ENCODE peak calls at places on chromosome 4, in eight cellular contexts. D, H, R, S, Q, V, Z and J are unnamed samples.

GRCh38 chr4:172202480-172203076 is 389.4 kb downstream of the GALNTL6 start:
- DNase-seq in Z (no peak), R (peak), H (no peak), V (peak), S (no peak), D (peak), Q (no peak), J (peak)

GRCh38 chr4:154506253-154506652 is 14.7 kb upstream of the DCHS2 start:
- DNase-seq in S (no peak), Z (no peak), D (peak), V (peak), Q (no peak), R (no peak), H (no peak), J (peak)

GRCh38 chr4:112234952-112235609 is 3.5 kb downstream of the AP1AR start:
- DNase-seq in Q (peak), V (peak), R (peak), H (peak), D (peak), S (no peak), Z (peak), J (peak)

GRCh38 chr4:78166582-78166981 is 109.5 kb downstream of the FRAS1 start:
- DNase-seq in D (no peak), Z (no peak), H (no peak), S (no peak), R (no peak), Q (no peak), V (no peak), J (no peak)

GRCh38 chr4:91086008-91086407 is 958.8 kb downstream of the CCSER1 start:
- DNase-seq in S (no peak), D (no peak), Q (no peak), H (no peak), R (no peak), Z (no peak), V (no peak), J (no peak)

GRCh38 chr4:139814285-139815015 is 148.8 kb downstream of the MGST2 start:
- DNase-seq in V (no peak), R (no peak), Z (no peak), S (no peak), Q (no peak), H (peak), D (peak), J (no peak)

GRCh38 chr4:89733936-89734335 is 103.0 kb downstream of the SNCA start:
- DNase-seq in S (no peak), R (no peak), V (no peak), Z (no peak), D (no peak), Q (no peak), H (no peak), J (no peak)

GRCh38 chr4:139890810-139891209 is 225.2 kb downstream of the MGST2 start:
- DNase-seq in D (peak), H (no peak), R (no peak), Z (no peak), V (no peak), Q (no peak), S (no peak), J (no peak)

GRCh38 chr4:109462802-109463201 is 29.2 kb downstream of the SEC24B start:
- DNase-seq in V (no peak), D (peak), S (no peak), H (no peak), Q (no peak), Z (no peak), R (no peak), J (no peak)

GRCh38 chr4:142480244-142480643 is 365.9 kb downstream of the INPP4B start:
- DNase-seq in R (no peak), Z (no peak), H (no peak), D (peak), Q (no peak), V (no peak), S (no peak), J (no peak)

GRCh38 chr4:108345862-108346530 is 177.3 kb upstream of the LEF1 start:
- DNase-seq in H (no peak), S (no peak), Q (no peak), D (no peak), Z (no peak), V (no peak), R (no peak), J (no peak)

GRCh38 chr4:73676881-73677323 is 56.7 kb upstream of the RASSF6 start:
- DNase-seq in Q (no peak), R (no peak), H (no peak), Z (no peak), V (no peak), D (peak), S (no peak), J (no peak)

GRCh38 chr4:16082424-16083216 is 1.2 kb downstream of the PROM1 start:
- DNase-seq in Q (no peak), D (peak), V (no peak), S (peak), H (no peak), Z (no peak), R (peak), J (no peak)

GRCh38 chr4:38980903-38981676 is 51.1 kb downstream of the TMEM156 start:
- DNase-seq in H (no peak), R (no peak), S (no peak), D (peak), Z (no peak), V (no peak), Q (no peak), J (peak)

GRCh38 chr4:120636120-120636630 is 286.4 kb downstream of the PRDM5 start:
- DNase-seq in V (no peak), H (no peak), D (no peak), S (no peak), Z (no peak), Q (no peak), R (no peak), J (no peak)

GRCh38 chr4:7280906-7281305 is 88.6 kb downstream of the SORCS2 start:
- DNase-seq in Q (no peak), S (no peak), V (no peak), R (no peak), H (no peak), Z (no peak), D (no peak), J (no peak)

GRCh38 chr4:74057588-74057987 is 19.1 kb upstream of the CXCL3 start:
- DNase-seq in H (no peak), V (no peak), D (no peak), Q (no peak), Z (no peak), S (no peak), R (no peak), J (no peak)

GRCh38 chr4:22969314-22969896 is 276.7 kb downstream of the GBA3 start:
- DNase-seq in Z (no peak), D (peak), Q (no peak), V (no peak), H (no peak), R (no peak), S (no peak), J (no peak)

GRCh38 chr4:19883841-19884240 is 367.9 kb upstream of the SLIT2 start:
- DNase-seq in S (no peak), R (no peak), Q (no peak), V (no peak), D (peak), Z (no peak), H (no peak), J (no peak)

GRCh38 chr4:24249972-24250371 is 334.4 kb downstream of the DHX15 start:
- DNase-seq in R (no peak), S (no peak), V (no peak), Z (no peak), H (no peak), D (no peak), Q (no peak), J (no peak)

GRCh38 chr4:108240356-108240755 is 71.6 kb upstream of the LEF1 start:
- DNase-seq in Z (no peak), S (no peak), D (no peak), V (no peak), Q (no peak), H (no peak), R (no peak), J (no peak)

GRCh38 chr4:57098415-57098814 is 11.8 kb downstream of the IGFBP7 start:
- DNase-seq in Z (no peak), H (no peak), V (no peak), S (no peak), D (no peak), R (no peak), Q (no peak), J (no peak)

GRCh38 chr4:76830612-76831474 is 67.1 kb downstream of the SOWAHB start:
- DNase-seq in R (peak), D (peak), S (no peak), H (peak), Z (no peak), Q (no peak), V (peak), J (no peak)

GRCh38 chr4:71377561-71377960 is 38.7 kb downstream of the SLC4A4 start:
- DNase-seq in Q (no peak), Z (no peak), R (no peak), D (peak), V (no peak), H (no peak), S (no peak), J (no peak)

GRCh38 chr4:147732516-147733193 is 767 bp downstream of the ARHGAP10 start:
- DNase-seq in Z (no peak), R (peak), D (no peak), S (peak), Q (no peak), H (peak), V (no peak), J (peak)

GRCh38 chr4:168516841-168517240 is 20.0 kb downstream of the PALLD start:
- DNase-seq in V (no peak), R (no peak), H (no peak), Z (no peak), S (no peak), Q (no peak), D (no peak), J (no peak)

GRCh38 chr4:103996059-103996458 is 276.3 kb upstream of the TACR3 start:
- DNase-seq in H (no peak), R (peak), Q (no peak), Z (no peak), V (peak), S (no peak), D (peak), J (no peak)

GRCh38 chr4:74230902-74231499 is 73.1 kb downstream of the MTHFD2L start:
- DNase-seq in Z (no peak), R (no peak), D (peak), Q (no peak), S (no peak), H (no peak), V (no peak), J (peak)

GRCh38 chr4:81470456-81471327 is 1.0 kb downstream of the RASGEF1B start:
- DNase-seq in H (peak), D (peak), Q (peak), R (peak), S (peak), Z (peak), V (no peak), J (no peak)

GRCh38 chr4:88445252-88445651 is 11.7 kb upstream of the HERC5 start:
- DNase-seq in Q (no peak), S (no peak), Z (no peak), V (no peak), D (no peak), R (no peak), H (no peak), J (no peak)

GRCh38 chr4:103075435-103075893 is 1.1 kb downstream of the SLC9B2 start:
- DNase-seq in H (no peak), V (peak), Z (no peak), S (no peak), D (peak), R (no peak), Q (no peak), J (peak)

GRCh38 chr4:112704991-112705845 is 68.3 kb downstream of the LARP7 start:
- DNase-seq in H (peak), Q (no peak), S (peak), D (peak), V (peak), R (peak), Z (peak), J (no peak)

GRCh38 chr4:107853444-107854325 is 29.0 kb downstream of the SGMS2 start:
- DNase-seq in R (no peak), S (no peak), Q (no peak), D (peak), V (peak), Z (no peak), H (no peak), J (no peak)

GRCh38 chr4:6338175-6338950 is 68.7 kb downstream of the WFS1 start:
- DNase-seq in H (no peak), R (no peak), S (peak), D (no peak), Q (no peak), Z (no peak), V (no peak), J (peak)

GRCh38 chr4:76305971-76306881 is at the start of gene STBD1:
- DNase-seq in R (peak), Z (peak), S (peak), V (peak), Q (no peak), H (peak), D (peak), J (peak)

GRCh38 chr4:188336891-188337290 is 197.7 kb downstream of the TRIML1 start:
- DNase-seq in Q (no peak), R (no peak), H (no peak), Z (no peak), D (no peak), V (no peak), S (no peak), J (no peak)

GRCh38 chr4:148881860-148882643 is 439.8 kb upstream of the NR3C2 start:
- DNase-seq in S (no peak), H (no peak), V (no peak), Z (no peak), Q (no peak), D (no peak), R (peak), J (no peak)
- H3K4me3 ChIP-seq in S (no peak), H (no peak), V (no peak), Z (no peak), Q (no peak), D (no peak), R (no peak), J (no peak)

DNA sequence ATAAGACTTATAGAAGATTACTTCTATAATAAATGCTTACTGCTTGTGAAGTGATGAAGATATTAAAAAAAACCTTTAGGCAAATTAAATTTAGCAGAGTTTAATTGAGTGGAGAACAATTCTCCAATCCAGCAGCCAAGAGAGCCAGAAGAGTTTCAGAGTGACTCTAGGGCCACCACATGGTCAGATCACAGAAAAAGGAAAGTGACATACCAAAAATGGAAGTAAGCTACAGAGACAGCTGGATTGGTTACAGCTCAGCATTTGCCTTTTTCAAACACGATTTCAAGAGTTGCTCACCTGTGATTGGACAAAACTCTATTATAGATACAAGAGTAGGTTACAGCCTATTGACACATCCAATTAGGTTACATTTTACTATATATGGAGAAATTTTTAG is 79.0 kb upstream of the TRAM1L1 start:
- DNase-seq in S (no peak), V (peak), D (no peak), R (no peak), H (no peak), Q (no peak), Z (no peak), J (peak)
- TF ChIP-seq CTCF in S (no peak), V (no peak), D (no peak), R (peak), H (no peak), Q (no peak), Z (no peak), J (no peak)

DNA sequence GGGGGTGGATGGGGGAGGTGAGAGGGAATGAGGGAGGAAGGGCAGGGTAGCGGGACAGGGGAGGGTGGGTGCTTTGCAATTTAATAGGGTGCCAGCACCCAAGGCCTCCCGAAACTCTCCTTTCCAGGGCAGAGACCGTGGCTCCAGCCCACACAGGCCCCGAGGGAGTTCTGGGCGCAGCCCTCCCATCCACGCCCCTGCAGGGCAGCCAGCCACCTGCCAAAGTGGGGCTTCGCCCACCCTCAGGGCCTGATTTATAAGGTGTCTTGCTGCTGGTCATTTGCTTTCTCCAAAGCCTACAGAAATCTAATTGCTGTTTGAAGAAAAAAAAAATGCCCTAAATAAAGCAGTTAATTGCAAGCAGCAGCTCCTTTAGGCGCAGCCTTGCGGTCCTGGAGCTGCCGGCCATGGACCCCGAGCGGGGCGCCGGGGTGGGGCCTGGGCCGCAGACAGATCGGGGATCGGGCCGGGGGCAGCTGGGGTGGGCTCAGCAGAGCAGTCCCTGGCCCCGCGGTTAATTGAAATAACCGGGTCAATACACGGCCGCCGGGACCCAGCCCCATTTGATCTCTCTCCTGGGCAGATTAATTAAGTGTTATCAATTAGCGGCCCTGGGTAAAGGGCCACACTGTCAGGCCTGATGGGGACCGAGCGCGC is 106.0 kb upstream of the NKX1-1 start:
- DNase-seq in H (no peak), V (no peak), D (no peak), Q (no peak), S (peak), Z (no peak), R (no peak), J (no peak)
- H3K4me3 ChIP-seq in H (peak), V (no peak), D (no peak), Q (no peak), S (peak), Z (no peak), R (no peak), J (no peak)

DNA sequence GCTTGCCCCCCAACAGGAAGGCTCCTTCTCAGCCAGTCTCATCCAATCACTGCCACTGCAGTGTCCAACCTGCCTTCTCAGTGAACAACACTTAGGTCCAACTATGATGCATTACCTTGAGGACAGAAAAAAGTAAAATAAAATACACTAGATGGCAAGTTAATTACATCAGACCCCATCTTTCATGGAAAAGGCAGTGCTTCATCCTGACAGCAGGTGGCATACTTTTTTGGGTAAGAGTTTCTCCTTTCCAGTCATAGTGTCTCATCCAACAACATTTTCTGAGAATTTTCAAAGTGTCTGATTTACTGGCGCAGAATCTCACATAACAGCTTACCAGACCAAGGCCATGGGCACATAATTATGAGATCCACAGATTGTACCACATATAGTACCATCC is 1742.8 kb downstream of the PCDH7 start:
- DNase-seq in Q (no peak), Z (no peak), R (peak), V (peak), D (peak), H (no peak), S (no peak), J (peak)
- TF ChIP-seq CTCF in Q (peak), Z (no peak), R (peak), V (peak), D (peak), H (no peak), S (no peak), J (peak)